ENCODE peak calls at places on chromosome 1, in nine cellular contexts. L is mucosa of descending colon; P is psoas muscle; D is adrenal gland; X is left lung; R is tibial nerve; M is effector memory CD4-positive, alpha-beta T cell; G is neuronal stem cell; I is BE2C. U is an unnamed sample. For H3K4me1 and H3K9me3, the result is how much of the 10 kb centered on the place peaks cover.

GRCh38 chr1:44694863-44695478 is 20.5 kb downstream of the ARMH1 start:
- DNase-seq in L (no peak), P (no peak), D (peak), X (no peak), R (no peak), M (no peak), G (no peak), I (no peak), U (no peak)

GRCh38 chr1:84247425-84248220 is 53.9 kb upstream of the SAMD13 start:
- DNase-seq in L (no peak), P (no peak), D (no peak), X (no peak), R (no peak), M (no peak), G (no peak), I (no peak), U (no peak)

GRCh38 chr1:204127597-204128242 is 24.1 kb downstream of the ETNK2 start:
- DNase-seq in L (peak), P (peak), D (peak), X (no peak), R (peak), M (no peak), G (peak), I (peak), U (no peak)

GRCh38 chr1:9996624-9997582 is at the start of gene RBP7:
- DNase-seq in L (peak), P (peak), D (peak), X (peak), R (no peak), M (no peak), G (peak), I (peak), U (peak)

GRCh38 chr1:921011-921837 is 2.5 kb upstream of the SAMD11 start:
- DNase-seq in L (peak), P (peak), D (peak), X (peak), R (no peak), M (peak), G (peak), I (peak), U (no peak)

GRCh38 chr1:88074661-88075060 is 609.4 kb upstream of the PKN2 start:
- DNase-seq in L (no peak), P (no peak), D (no peak), X (no peak), R (no peak), M (no peak), G (no peak), I (no peak), U (no peak)

GRCh38 chr1:94045465-94046056 is 75.4 kb downstream of the ABCA4 start:
- DNase-seq in L (peak), P (peak), D (peak), X (peak), R (peak), M (no peak), G (peak), I (peak), U (no peak)

GRCh38 chr1:170668301-170668789 is 4.4 kb downstream of the PRRX1 start:
- DNase-seq in L (no peak), P (peak), D (no peak), X (no peak), R (no peak), M (no peak), G (no peak), I (no peak), U (no peak)

GRCh38 chr1:6802454-6802853 is 17.2 kb downstream of the CAMTA1 start:
- DNase-seq in L (no peak), P (no peak), D (no peak), X (no peak), R (no peak), M (no peak), G (no peak), I (no peak), U (no peak)

GRCh38 chr1:6802893-6803292 is 17.6 kb downstream of the CAMTA1 start:
- DNase-seq in L (no peak), P (no peak), D (no peak), X (no peak), R (no peak), M (no peak), G (no peak), I (no peak), U (no peak)

GRCh38 chr1:6800728-6801127 is 15.5 kb downstream of the CAMTA1 start:
- DNase-seq in L (no peak), P (no peak), D (no peak), X (no peak), R (no peak), M (no peak), G (no peak), I (no peak), U (no peak)

GRCh38 chr1:6801199-6801598 is 15.9 kb downstream of the CAMTA1 start:
- DNase-seq in L (no peak), P (no peak), D (no peak), X (no peak), R (no peak), M (no peak), G (no peak), I (no peak), U (no peak)

DNA sequence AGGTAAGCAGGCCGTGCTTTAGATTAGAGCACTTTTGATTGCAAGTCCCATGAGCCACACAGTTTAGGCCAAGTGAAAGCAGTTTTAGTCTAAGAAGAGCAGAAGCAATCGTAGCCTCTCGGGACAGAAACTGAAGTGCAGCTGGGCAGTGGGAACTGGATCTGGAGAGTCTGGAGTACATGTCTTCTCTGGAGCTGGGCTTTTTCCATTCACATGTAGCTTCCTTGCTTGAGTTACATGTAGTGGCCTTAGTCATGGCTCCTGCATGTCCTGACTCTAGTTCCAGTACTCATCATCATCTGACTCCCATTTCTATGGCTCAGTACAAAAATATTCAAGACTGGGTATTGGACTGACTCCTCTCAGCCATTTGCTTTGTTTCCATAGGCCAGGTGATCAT is 16.7 kb downstream of the CAMTA1 start:
- DNase-seq in L (no peak), P (no peak), D (no peak), X (no peak), R (no peak), M (no peak), G (no peak), I (no peak), U (no peak)
- H3K4me1 ChIP-seq in L (under half), P (under half), D (under half), X (under half), R (under half), M (under half), G (under half), I (under half), U (under half)

DNA sequence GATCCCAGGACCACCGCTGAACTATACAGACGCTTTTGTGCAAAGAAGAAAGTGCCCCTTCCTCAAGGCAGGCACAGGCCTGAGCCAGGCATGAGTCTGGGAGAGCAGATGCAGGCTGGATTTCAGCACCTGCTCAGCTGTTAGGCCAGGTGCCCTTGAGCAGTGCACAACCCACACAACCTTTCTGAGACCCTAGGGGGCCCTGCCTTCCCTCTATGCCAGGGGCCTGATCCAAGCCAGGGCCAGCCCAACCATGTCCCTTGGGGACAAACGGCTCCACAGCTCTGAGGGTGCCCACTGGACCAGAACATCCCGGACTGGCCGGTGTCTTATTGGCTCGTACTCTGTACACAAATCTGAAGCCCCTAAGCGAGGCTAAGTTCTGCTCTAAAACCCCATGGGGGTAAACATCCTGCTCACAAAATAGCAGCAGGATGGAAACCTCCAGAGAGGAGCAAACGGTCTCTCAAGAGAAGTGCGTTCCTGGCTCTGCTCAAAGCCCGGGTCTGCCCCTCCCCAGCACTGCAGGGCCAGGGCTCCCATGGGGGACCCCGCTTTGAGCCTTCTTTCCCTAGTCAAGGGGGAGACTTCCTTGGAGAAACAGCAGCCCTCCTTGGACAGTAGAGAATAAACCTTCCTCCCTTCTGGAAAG is 275.1 kb downstream of the NPHP4 start:
- DNase-seq in L (no peak), P (no peak), D (no peak), X (peak), R (no peak), M (no peak), G (no peak), I (no peak), U (no peak)
- H3K4me3 ChIP-seq in L (no peak), P (no peak), D (no peak), X (no peak), R (no peak), M (no peak), G (no peak), I (no peak), U (no peak)

GRCh38 chr1:164064501-164064900 is 494.5 kb upstream of the PBX1 start:
- DNase-seq in L (no peak), P (no peak), D (no peak), X (no peak), R (no peak), M (no peak), G (no peak), I (no peak), U (no peak)

GRCh38 chr1:164058192-164058591 is 500.8 kb upstream of the PBX1 start:
- DNase-seq in L (no peak), P (no peak), D (no peak), X (no peak), R (no peak), M (no peak), G (no peak), I (no peak), U (no peak)

GRCh38 chr1:164061528-164061927 is 497.5 kb upstream of the PBX1 start:
- DNase-seq in L (peak), P (no peak), D (no peak), X (no peak), R (no peak), M (no peak), G (no peak), I (no peak), U (peak)
- H3K9me3 ChIP-seq in L (under half), P (under half), D (under half), X (under half), R (under half), M (under half), G (under half), I (under half), U (under half)

DNA sequence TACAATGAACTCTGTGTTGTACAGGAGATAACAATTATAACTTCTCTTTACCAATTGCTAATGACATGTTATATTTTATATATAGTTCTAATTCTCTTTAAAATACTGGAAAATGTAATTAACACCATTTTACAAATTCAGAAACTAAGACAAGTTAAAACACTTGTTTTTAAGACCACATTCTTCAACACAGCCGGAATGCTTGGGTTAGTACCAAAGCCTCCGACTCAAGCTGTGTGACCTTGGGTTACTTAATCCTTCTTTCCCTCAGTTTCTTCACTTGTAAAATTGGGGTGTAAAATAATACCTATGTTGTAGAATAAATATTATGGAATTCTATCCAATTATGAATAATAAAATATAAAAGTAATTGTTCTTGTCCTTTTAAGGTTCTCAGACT is 378.7 kb downstream of the USH2A start:
- DNase-seq in L (no peak), P (no peak), D (no peak), X (no peak), R (no peak), M (no peak), G (no peak), I (no peak), U (no peak)
- H3K4me1 ChIP-seq in L (under half), P (under half), D (under half), X (under half), R (under half), M (under half), G (under half), I (under half), U (under half)

GRCh38 chr1:2074316-2074855 is 24.2 kb downstream of the PRKCZ start:
- DNase-seq in L (peak), P (no peak), D (no peak), X (no peak), R (no peak), M (no peak), G (no peak), I (no peak), U (no peak)
- H3K4me3 ChIP-seq in L (no peak), P (no peak), D (no peak), X (no peak), R (no peak), M (no peak), G (no peak), I (peak), U (no peak)

U was measured in CD4-positive, alpha-beta memory T cell.